ENCODE peak calls at places on chromosomes 11 and 22, in nine cellular contexts. One of them, this sample, is unnamed.

GRCh38 chr11:67666676-67667489 is 7.5 kb downstream of the ALDH3B2 start:
- DNase-seq in upper lobe of left lung: no peak
- DNase-seq in prostate gland: no peak
- DNase-seq in Peyer's patch: no peak
- DNase-seq in tibial nerve: no peak
- DNase-seq in A549: no peak
- DNase-seq in K562: no peak
- DNase-seq in ovary: no peak
- DNase-seq in gastrocnemius medialis: no peak
- DNase-seq in this sample: no peak

GRCh38 chr11:76232026-76232665 is 25.8 kb upstream of the WNT11 start:
- DNase-seq in ovary: no peak
- DNase-seq in K562: no peak
- DNase-seq in A549: no peak
- DNase-seq in Peyer's patch: no peak
- DNase-seq in upper lobe of left lung: no peak
- DNase-seq in tibial nerve: no peak
- DNase-seq in prostate gland: no peak
- DNase-seq in gastrocnemius medialis: no peak
- DNase-seq in this sample: no peak

GRCh38 chr22:48393041-48393370 is 1434.7 kb downstream of the BRD1 start:
- DNase-seq in tibial nerve: no peak
- DNase-seq in Peyer's patch: no peak
- DNase-seq in prostate gland: no peak
- DNase-seq in A549: no peak
- DNase-seq in K562: no peak
- DNase-seq in ovary: peak
- DNase-seq in upper lobe of left lung: no peak
- DNase-seq in gastrocnemius medialis: no peak
- DNase-seq in this sample: peak

GRCh38 chr11:122773781-122774266 is 64.5 kb upstream of the CRTAM start:
- DNase-seq in tibial nerve: no peak
- DNase-seq in A549: no peak
- DNase-seq in ovary: no peak
- DNase-seq in K562: no peak
- DNase-seq in Peyer's patch: no peak
- DNase-seq in upper lobe of left lung: no peak
- DNase-seq in gastrocnemius medialis: no peak
- DNase-seq in prostate gland: no peak
- DNase-seq in this sample: no peak

GRCh38 chr11:119754199-119754598 is 25.2 kb upstream of the NECTIN1 start:
- DNase-seq in A549: no peak
- DNase-seq in upper lobe of left lung: no peak
- DNase-seq in Peyer's patch: no peak
- DNase-seq in gastrocnemius medialis: no peak
- DNase-seq in ovary: no peak
- DNase-seq in prostate gland: no peak
- DNase-seq in tibial nerve: no peak
- DNase-seq in K562: no peak
- DNase-seq in this sample: no peak

GRCh38 chr11:98207086-98207485 is 813.7 kb upstream of the CNTN5 start:
- DNase-seq in Peyer's patch: no peak
- DNase-seq in ovary: no peak
- DNase-seq in K562: no peak
- DNase-seq in tibial nerve: no peak
- DNase-seq in A549: no peak
- DNase-seq in gastrocnemius medialis: no peak
- DNase-seq in prostate gland: no peak
- DNase-seq in upper lobe of left lung: no peak
- DNase-seq in this sample: no peak

GRCh38 chr11:99327527-99327926 is 306.8 kb downstream of the CNTN5 start:
- DNase-seq in A549: no peak
- DNase-seq in prostate gland: no peak
- DNase-seq in gastrocnemius medialis: no peak
- DNase-seq in ovary: no peak
- DNase-seq in tibial nerve: no peak
- DNase-seq in Peyer's patch: no peak
- DNase-seq in upper lobe of left lung: no peak
- DNase-seq in K562: no peak
- DNase-seq in this sample: no peak

GRCh38 chr11:104764718-104765045 is 133.6 kb downstream of the CASP12 start:
- DNase-seq in gastrocnemius medialis: no peak
- DNase-seq in prostate gland: no peak
- DNase-seq in A549: no peak
- DNase-seq in Peyer's patch: no peak
- DNase-seq in K562: no peak
- DNase-seq in ovary: no peak
- DNase-seq in upper lobe of left lung: no peak
- DNase-seq in tibial nerve: no peak
- DNase-seq in this sample: no peak

GRCh38 chr11:75434886-75435570 is 2.0 kb upstream of the KLHL35 start:
- DNase-seq in K562: no peak
- DNase-seq in ovary: no peak
- DNase-seq in tibial nerve: no peak
- DNase-seq in gastrocnemius medialis: no peak
- DNase-seq in prostate gland: no peak
- DNase-seq in upper lobe of left lung: no peak
- DNase-seq in A549: no peak
- DNase-seq in Peyer's patch: no peak
- DNase-seq in this sample: no peak

GRCh38 chr22:37627545-37627944 is 11.9 kb upstream of the SH3BP1 start:
- DNase-seq in prostate gland: no peak
- DNase-seq in gastrocnemius medialis: no peak
- DNase-seq in ovary: no peak
- DNase-seq in K562: no peak
- DNase-seq in A549: no peak
- DNase-seq in upper lobe of left lung: peak
- DNase-seq in tibial nerve: no peak
- DNase-seq in Peyer's patch: no peak
- DNase-seq in this sample: no peak

GRCh38 chr11:11480951-11481350 is 127.9 kb upstream of the CSNK2A3 start:
- DNase-seq in ovary: no peak
- DNase-seq in prostate gland: no peak
- DNase-seq in Peyer's patch: no peak
- DNase-seq in A549: no peak
- DNase-seq in upper lobe of left lung: no peak
- DNase-seq in gastrocnemius medialis: no peak
- DNase-seq in K562: no peak
- DNase-seq in tibial nerve: no peak
- DNase-seq in this sample: no peak

GRCh38 chr11:86218125-86219081 is 26.1 kb upstream of the EED start:
- DNase-seq in ovary: peak
- DNase-seq in Peyer's patch: peak
- DNase-seq in gastrocnemius medialis: peak
- DNase-seq in K562: peak
- DNase-seq in upper lobe of left lung: peak
- DNase-seq in tibial nerve: peak
- DNase-seq in A549: peak
- DNase-seq in prostate gland: peak
- DNase-seq in this sample: no peak

GRCh38 chr11:13137778-13138400 is 128.8 kb downstream of the RASSF10 start:
- DNase-seq in Peyer's patch: no peak
- DNase-seq in prostate gland: no peak
- DNase-seq in ovary: no peak
- DNase-seq in tibial nerve: no peak
- DNase-seq in A549: peak
- DNase-seq in gastrocnemius medialis: no peak
- DNase-seq in K562: no peak
- DNase-seq in upper lobe of left lung: no peak
- DNase-seq in this sample: no peak

GRCh38 chr22:44116755-44117684 is 63.7 kb upstream of the PARVG start:
- DNase-seq in prostate gland: no peak
- DNase-seq in A549: no peak
- DNase-seq in upper lobe of left lung: no peak
- DNase-seq in tibial nerve: no peak
- DNase-seq in gastrocnemius medialis: no peak
- DNase-seq in K562: no peak
- DNase-seq in ovary: no peak
- DNase-seq in Peyer's patch: no peak
- DNase-seq in this sample: no peak

GRCh38 chr22:17159504-17159951 is 451 bp upstream of the HDHD5 start:
- DNase-seq in K562: no peak
- DNase-seq in ovary: peak
- DNase-seq in gastrocnemius medialis: no peak
- DNase-seq in prostate gland: peak
- DNase-seq in A549: peak
- DNase-seq in tibial nerve: no peak
- DNase-seq in upper lobe of left lung: peak
- DNase-seq in Peyer's patch: peak
- DNase-seq in this sample: no peak

GRCh38 chr22:23608583-23608982 is 23.5 kb downstream of the DRICH1 start:
- DNase-seq in gastrocnemius medialis: no peak
- DNase-seq in K562: peak
- DNase-seq in upper lobe of left lung: no peak
- DNase-seq in Peyer's patch: no peak
- DNase-seq in tibial nerve: no peak
- DNase-seq in prostate gland: no peak
- DNase-seq in A549: no peak
- DNase-seq in ovary: no peak
- DNase-seq in this sample: no peak

GRCh38 chr11:119168471-119169271 is at the start of gene NLRX1:
- DNase-seq in upper lobe of left lung: peak
- DNase-seq in Peyer's patch: peak
- DNase-seq in K562: peak
- DNase-seq in ovary: peak
- DNase-seq in prostate gland: peak
- DNase-seq in gastrocnemius medialis: peak
- DNase-seq in tibial nerve: peak
- DNase-seq in A549: peak
- DNase-seq in this sample: no peak

GRCh38 chr11:28673687-28674431 is 565.7 kb downstream of the METTL15 start:
- DNase-seq in Peyer's patch: no peak
- DNase-seq in ovary: no peak
- DNase-seq in tibial nerve: no peak
- DNase-seq in prostate gland: no peak
- DNase-seq in upper lobe of left lung: no peak
- DNase-seq in gastrocnemius medialis: no peak
- DNase-seq in A549: no peak
- DNase-seq in K562: no peak
- DNase-seq in this sample: no peak

GRCh38 chr22:19520566-19521305 is 3.5 kb downstream of the CLDN5 start:
- DNase-seq in tibial nerve: no peak
- DNase-seq in prostate gland: no peak
- DNase-seq in K562: no peak
- DNase-seq in upper lobe of left lung: no peak
- DNase-seq in ovary: no peak
- DNase-seq in Peyer's patch: no peak
- DNase-seq in A549: no peak
- DNase-seq in gastrocnemius medialis: no peak
- DNase-seq in this sample: no peak
- TF ChIP-seq POLR2A in tibial nerve: no peak
- TF ChIP-seq POLR2A in prostate gland: no peak
- TF ChIP-seq POLR2A in K562: peak
- TF ChIP-seq POLR2A in upper lobe of left lung: no peak
- TF ChIP-seq POLR2A in ovary: no peak
- TF ChIP-seq POLR2A in Peyer's patch: no peak
- TF ChIP-seq POLR2A in A549: no peak
- TF ChIP-seq POLR2A in gastrocnemius medialis: no peak
- TF ChIP-seq POLR2A in this sample: no peak

GRCh38 chr22:19578180-19579004 is 54.2 kb upstream of the CLDN5 start:
- DNase-seq in K562: peak
- DNase-seq in prostate gland: no peak
- DNase-seq in gastrocnemius medialis: no peak
- DNase-seq in tibial nerve: no peak
- DNase-seq in Peyer's patch: no peak
- DNase-seq in upper lobe of left lung: no peak
- DNase-seq in A549: no peak
- DNase-seq in ovary: no peak
- DNase-seq in this sample: no peak
- H3K27ac ChIP-seq in K562: no peak
- H3K27ac ChIP-seq in prostate gland: no peak
- H3K27ac ChIP-seq in gastrocnemius medialis: no peak
- H3K27ac ChIP-seq in tibial nerve: no peak
- H3K27ac ChIP-seq in Peyer's patch: no peak
- H3K27ac ChIP-seq in upper lobe of left lung: peak
- H3K27ac ChIP-seq in A549: no peak
- H3K27ac ChIP-seq in ovary: no peak
- H3K27ac ChIP-seq in this sample: no peak

GRCh38 chr22:21932347-21932746 is 20.3 kb downstream of the PPM1F start:
- DNase-seq in tibial nerve: no peak
- DNase-seq in upper lobe of left lung: no peak
- DNase-seq in gastrocnemius medialis: no peak
- DNase-seq in ovary: no peak
- DNase-seq in A549: no peak
- DNase-seq in prostate gland: no peak
- DNase-seq in K562: no peak
- DNase-seq in Peyer's patch: no peak
- DNase-seq in this sample: no peak

GRCh38 chr22:21936151-21936778 is 16.4 kb downstream of the PPM1F start:
- DNase-seq in prostate gland: no peak
- DNase-seq in A549: no peak
- DNase-seq in upper lobe of left lung: peak
- DNase-seq in tibial nerve: no peak
- DNase-seq in K562: peak
- DNase-seq in ovary: no peak
- DNase-seq in Peyer's patch: no peak
- DNase-seq in gastrocnemius medialis: no peak
- DNase-seq in this sample: no peak

GRCh38 chr22:21931056-21931455 is 21.6 kb downstream of the PPM1F start:
- DNase-seq in tibial nerve: no peak
- DNase-seq in ovary: no peak
- DNase-seq in Peyer's patch: no peak
- DNase-seq in prostate gland: no peak
- DNase-seq in gastrocnemius medialis: no peak
- DNase-seq in K562: no peak
- DNase-seq in A549: no peak
- DNase-seq in upper lobe of left lung: no peak
- DNase-seq in this sample: no peak

GRCh38 chr22:21933413-21933812 is 19.2 kb downstream of the PPM1F start:
- DNase-seq in tibial nerve: no peak
- DNase-seq in ovary: peak
- DNase-seq in gastrocnemius medialis: no peak
- DNase-seq in A549: no peak
- DNase-seq in upper lobe of left lung: no peak
- DNase-seq in K562: no peak
- DNase-seq in prostate gland: no peak
- DNase-seq in Peyer's patch: no peak
- DNase-seq in this sample: no peak

DNA sequence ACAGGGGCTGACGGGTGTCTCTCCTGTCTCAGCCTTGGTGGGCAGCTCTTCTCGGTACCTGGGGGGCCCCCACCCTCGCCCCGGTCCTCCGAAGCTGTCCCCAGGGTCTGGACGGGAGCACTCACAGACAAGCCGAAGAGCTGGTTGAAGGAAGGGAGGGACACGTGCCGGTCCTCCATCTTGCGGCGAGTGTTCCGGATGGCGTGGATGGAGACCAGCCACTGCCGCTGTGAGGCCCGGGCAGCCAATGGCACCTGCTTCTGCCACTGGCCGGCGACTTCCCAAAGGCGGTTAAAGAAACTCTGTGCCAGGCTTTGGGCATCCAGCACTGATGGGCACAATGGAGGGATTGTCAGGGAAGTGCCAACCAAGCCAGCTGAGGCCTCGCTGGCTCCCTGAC is 18.7 kb downstream of the PPM1F start:
- DNase-seq in Peyer's patch: no peak
- DNase-seq in A549: no peak
- DNase-seq in tibial nerve: no peak
- DNase-seq in ovary: peak
- DNase-seq in gastrocnemius medialis: no peak
- DNase-seq in K562: no peak
- DNase-seq in upper lobe of left lung: no peak
- DNase-seq in prostate gland: no peak
- DNase-seq in this sample: no peak
- TF ChIP-seq CTCF in Peyer's patch: no peak
- TF ChIP-seq CTCF in A549: no peak
- TF ChIP-seq CTCF in tibial nerve: no peak
- TF ChIP-seq CTCF in ovary: no peak
- TF ChIP-seq CTCF in gastrocnemius medialis: no peak
- TF ChIP-seq CTCF in K562: no peak
- TF ChIP-seq CTCF in upper lobe of left lung: no peak
- TF ChIP-seq CTCF in prostate gland: no peak
- TF ChIP-seq CTCF in this sample: no peak

GRCh38 chr22:39097098-39098020 is at the start of gene APOBEC3H:
- DNase-seq in prostate gland: peak
- DNase-seq in tibial nerve: no peak
- DNase-seq in K562: peak
- DNase-seq in upper lobe of left lung: peak
- DNase-seq in gastrocnemius medialis: no peak
- DNase-seq in A549: no peak
- DNase-seq in Peyer's patch: no peak
- DNase-seq in ovary: no peak
- DNase-seq in this sample: no peak
- TF ChIP-seq POLR2A in prostate gland: no peak
- TF ChIP-seq POLR2A in tibial nerve: no peak
- TF ChIP-seq POLR2A in K562: no peak
- TF ChIP-seq POLR2A in upper lobe of left lung: no peak
- TF ChIP-seq POLR2A in gastrocnemius medialis: no peak
- TF ChIP-seq POLR2A in A549: no peak
- TF ChIP-seq POLR2A in Peyer's patch: no peak
- TF ChIP-seq POLR2A in ovary: no peak
- TF ChIP-seq POLR2A in this sample: no peak

This sample was measured in vagina.